ENCODE peak calls at places on chromosomes 12 and 14, in nine cellular contexts. P, Q, K, E, M, O, S, L and C are unnamed samples.
A peak's percentile ranks its signal among the peaks of the same experiment; 100 is the strongest.

GRCh38 chr14:92686411-92686762 is 62.0 kb downstream of the LGMN start:
- DNase-seq in M (no peak), Q (no peak), P (no peak), E (no peak), S (no peak), L (no peak), K (no peak), O (no peak), C (no peak)

GRCh38 chr12:66055837-66056319 is 74.7 kb downstream of the LLPH start:
- DNase-seq in O (no peak), K (no peak), Q (no peak), M (no peak), P (peak; percentile 48), L (no peak), S (no peak), E (no peak), C (no peak)

GRCh38 chr14:101128478-101129450 is 225.2 kb upstream of the RTL1 start:
- DNase-seq in E (peak; percentile 31), O (no peak), P (no peak), S (no peak), L (no peak), Q (peak; percentile 3), K (peak; percentile 15), M (no peak), C (no peak)

GRCh38 chr12:727321-727720 is 25.1 kb upstream of the WNK1 start:
- DNase-seq in K (no peak), M (no peak), Q (no peak), L (no peak), S (no peak), P (no peak), O (no peak), E (no peak), C (no peak)

GRCh38 chr14:77027538-77028383 is 747 bp downstream of the IRF2BPL start:
- DNase-seq in L (peak; percentile 66), K (peak; percentile 64), O (no peak), E (peak; percentile 89), P (peak; percentile 86), Q (peak; percentile 36), M (peak; percentile 75), S (peak; percentile 79), C (peak; percentile 79)

GRCh38 chr12:20194171-20194570 is 174.2 kb upstream of the PDE3A start:
- DNase-seq in Q (peak; percentile 30), K (no peak), M (no peak), S (no peak), P (no peak), E (no peak), O (no peak), L (no peak), C (no peak)

GRCh38 chr12:16012086-16012485 is 101.0 kb downstream of the DERA start:
- DNase-seq in E (peak; percentile 71), P (no peak), K (peak; percentile 45), O (no peak), L (peak; percentile 27), M (no peak), S (no peak), Q (no peak), C (no peak)

GRCh38 chr14:51205486-51205885 is 34.6 kb upstream of the TMX1 start:
- DNase-seq in K (no peak), E (no peak), P (no peak), M (no peak), O (no peak), L (no peak), S (no peak), Q (no peak), C (no peak)

GRCh38 chr14:36449903-36450302 is 70.1 kb downstream of the NKX2-1 start:
- DNase-seq in S (no peak), L (no peak), Q (no peak), K (no peak), E (no peak), O (no peak), P (no peak), M (no peak), C (no peak)

GRCh38 chr12:101653503-101653902 is 43.9 kb upstream of the CHPT1 start:
- DNase-seq in L (no peak), S (no peak), E (no peak), O (no peak), Q (no peak), M (no peak), K (no peak), P (no peak), C (no peak)

GRCh38 chr12:57803317-57803893 is 15.1 kb downstream of the AVIL start:
- DNase-seq in O (peak; percentile 23), L (no peak), P (peak; percentile 41), E (peak; percentile 55), S (no peak), M (peak; percentile 32), Q (peak; percentile 66), K (peak; percentile 62), C (peak; percentile 31)

GRCh38 chr12:104480826-104481457 is 24.2 kb downstream of the CHST11 start:
- DNase-seq in Q (no peak), S (no peak), M (peak; percentile 43), P (no peak), O (peak; percentile 54), E (peak; percentile 63), K (peak; percentile 44), L (no peak), C (no peak)

DNA sequence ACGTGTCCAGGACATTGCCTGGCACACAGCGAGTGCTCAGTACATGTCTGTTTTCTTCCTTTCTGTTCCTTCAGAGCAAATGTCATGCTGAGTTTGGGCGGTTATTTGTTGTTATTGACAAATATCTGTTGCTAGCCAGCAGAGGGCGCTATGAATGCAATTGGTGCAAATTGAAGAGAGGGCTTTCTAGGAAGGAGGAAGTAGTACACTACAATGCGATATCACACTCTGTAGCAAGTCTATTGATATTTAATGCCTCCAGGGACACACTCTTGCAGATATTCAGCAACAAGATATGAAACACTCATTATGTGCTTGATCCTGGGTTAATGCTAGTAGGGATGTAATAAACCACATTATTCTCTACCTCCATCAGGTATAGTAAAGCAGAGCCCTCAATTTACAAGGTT is 267.3 kb upstream of the SRRM4 start:
- DNase-seq in O (peak; percentile 34), E (no peak), K (no peak), L (no peak), P (peak; percentile 68), M (peak; percentile 27), Q (peak; percentile 85), S (no peak), C (peak; percentile 37)
- TF ChIP-seq CTCF in O (peak; percentile 68), E (peak; percentile 18), K (no peak), L (no peak), P (peak; percentile 67), M (peak; percentile 29), Q (peak; percentile 89), S (no peak), C (peak; percentile 64)

GRCh38 chr12:9919443-9919842 is 12.7 kb downstream of the CLEC2A start:
- DNase-seq in M (no peak), E (no peak), K (no peak), O (no peak), L (no peak), P (no peak), Q (no peak), S (no peak), C (no peak)
- TF ChIP-seq CTCF in M (no peak), E (no peak), K (no peak), O (no peak), L (no peak), P (no peak), Q (no peak), S (no peak), C (no peak)

GRCh38 chr12:32033411-32033810 is 73.2 kb upstream of the BICD1 start:
- DNase-seq in M (no peak), E (no peak), P (no peak), K (no peak), Q (no peak), L (no peak), O (no peak), S (no peak), C (no peak)

GRCh38 chr12:32034045-32034444 is 72.6 kb upstream of the BICD1 start:
- DNase-seq in K (no peak), E (no peak), Q (no peak), L (no peak), P (no peak), O (no peak), S (no peak), M (no peak), C (no peak)

GRCh38 chr12:32039341-32039740 is 67.3 kb upstream of the BICD1 start:
- DNase-seq in M (no peak), S (no peak), Q (no peak), E (no peak), O (no peak), K (no peak), L (no peak), P (no peak), C (no peak)

GRCh38 chr12:32039917-32040575 is 66.6 kb upstream of the BICD1 start:
- DNase-seq in K (no peak), S (no peak), O (no peak), Q (no peak), M (no peak), E (no peak), P (no peak), L (no peak), C (no peak)

DNA sequence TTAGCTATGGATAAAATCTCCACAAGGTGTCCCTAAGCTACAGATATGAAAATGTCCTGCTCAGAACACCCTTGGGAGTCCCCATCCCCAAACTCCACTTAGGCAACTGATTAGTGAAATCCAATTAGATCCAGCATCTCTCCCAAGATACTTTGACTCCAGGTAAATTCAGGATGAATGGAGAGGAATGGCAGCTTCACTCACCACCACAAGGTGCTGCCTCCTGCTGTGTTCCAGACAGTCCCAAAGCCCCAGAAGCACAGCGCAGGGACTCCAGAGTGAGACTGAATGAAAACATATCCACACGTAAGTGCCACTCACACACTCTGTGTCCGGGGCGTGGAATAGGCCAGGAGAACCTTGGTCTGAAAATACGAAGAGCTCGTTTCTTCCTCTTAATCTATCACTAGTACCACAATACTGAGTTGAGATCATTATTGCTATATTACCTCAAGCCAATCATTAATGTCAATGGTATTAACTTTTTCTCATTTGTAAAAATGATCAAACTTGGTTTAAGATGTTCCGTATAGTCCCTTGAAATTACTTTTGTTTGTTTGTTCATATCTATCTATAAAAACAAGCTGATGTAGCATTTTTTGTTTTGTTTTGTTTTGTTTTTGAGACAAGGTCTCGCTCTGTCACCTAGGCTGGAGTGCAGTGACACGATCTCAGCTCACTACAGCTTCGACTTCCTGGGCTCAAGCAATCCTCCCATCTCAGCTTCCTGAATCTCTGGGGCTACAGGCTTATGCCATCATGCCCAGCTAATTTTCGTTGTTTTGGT is 70.0 kb upstream of the BICD1 start:
- DNase-seq in M (no peak), P (no peak), E (no peak), L (no peak), S (no peak), K (no peak), O (no peak), Q (no peak), C (no peak)
- TF ChIP-seq CTCF in M (no peak), P (no peak), E (no peak), L (no peak), S (no peak), K (no peak), O (peak; percentile 12), Q (no peak), C (no peak)

DNA sequence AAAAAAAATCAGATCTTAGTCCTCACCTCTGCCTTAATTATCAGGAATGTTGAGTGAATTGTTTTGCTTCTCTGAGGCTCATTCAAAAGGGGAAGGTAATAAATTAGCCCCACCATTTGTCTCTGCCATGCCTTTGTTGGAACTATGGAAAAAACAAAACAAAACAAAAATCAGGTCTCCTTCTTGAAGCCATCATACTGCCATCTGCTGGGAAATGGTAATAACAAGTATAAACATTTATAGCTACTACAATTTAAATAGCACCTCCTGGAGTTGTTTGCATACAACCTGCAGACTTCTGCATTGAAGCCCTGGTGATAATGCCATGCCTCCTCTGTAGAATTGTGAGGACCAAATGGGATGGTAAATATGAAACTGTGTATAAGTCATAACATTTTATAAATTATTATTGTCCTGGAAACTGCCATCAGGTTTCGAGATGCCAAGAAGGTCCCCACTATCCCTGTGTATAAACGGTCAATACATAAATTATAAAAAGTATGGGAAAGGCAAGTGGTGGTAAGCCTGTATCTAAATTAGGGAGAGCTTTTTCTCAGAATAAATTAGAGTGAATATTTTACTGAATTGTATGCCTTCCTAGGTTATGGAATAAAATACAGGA is 87.2 kb upstream of the FGD4 start:
- DNase-seq in K (no peak), Q (peak; percentile 68), O (peak; percentile 55), L (peak; percentile 50), E (no peak), P (peak; percentile 36), M (no peak), S (peak; percentile 41), C (no peak)
- TF ChIP-seq CTCF in K (no peak), Q (peak; percentile 63), O (peak; percentile 48), L (peak; percentile 45), E (peak; percentile 43), P (peak; percentile 49), M (peak; percentile 44), S (peak; percentile 76), C (peak; percentile 72)